ENCODE peak calls at places on chromosomes 11 and 22, in four cellular contexts. L is GM12865, K is left ventricle myocardium superior, I is A549. S is an unnamed sample.

GRCh38 chr22:45314054-45314721 is 4.5 kb downstream of the FAM118A start:
- DNase-seq in L (no peak), K (no peak), I (no peak), S (peak)

GRCh38 chr22:43060213-43060612 is 29.0 kb downstream of the TTLL1 start:
- DNase-seq in L (peak), K (no peak), I (peak), S (peak)

GRCh38 chr11:47234669-47235075 is 13.9 kb downstream of the ACP2 start:
- DNase-seq in L (no peak), K (no peak), I (peak), S (no peak)

GRCh38 chr22:28008649-28009048 is 89.6 kb upstream of the PITPNB start:
- DNase-seq in L (no peak), K (no peak), I (no peak), S (no peak)

GRCh38 chr11:61756452-61757212 is 4.2 kb downstream of the MYRF start:
- DNase-seq in L (peak), K (no peak), I (peak), S (peak)

GRCh38 chr11:36195496-36196346 is 93.5 kb downstream of the COMMD9 start:
- DNase-seq in L (no peak), K (no peak), I (no peak), S (no peak)

GRCh38 chr11:6402061-6402470 is 11.8 kb downstream of the SMPD1 start:
- DNase-seq in L (peak), K (no peak), I (no peak), S (no peak)

GRCh38 chr11:64207247-64208085 is 945 bp downstream of the FERMT3 start:
- DNase-seq in L (peak), K (peak), I (no peak), S (peak)

S was measured in NB4.